ENCODE peak calls at places on chromosomes 2 and 18, in five cellular contexts. H, D, Z, E and O are unnamed samples.

GRCh38 chr2:166092889-166093288 is 34.9 kb downstream of the SCN1A start:
- DNase-seq in H (no peak), D (no peak), Z (no peak), E (no peak), O (no peak)

GRCh38 chr18:23816740-23817139 is 127.5 kb downstream of the LAMA3 start:
- DNase-seq in H (no peak), D (no peak), Z (no peak), E (no peak), O (no peak)

GRCh38 chr2:69509011-69509749 is 71.9 kb upstream of the NFU1 start:
- DNase-seq in H (no peak), D (no peak), Z (no peak), E (no peak), O (no peak)

GRCh38 chr18:23864620-23865019 is 149.9 kb upstream of the TTC39C start:
- DNase-seq in H (no peak), D (no peak), Z (no peak), E (no peak), O (no peak)

GRCh38 chr2:42921162-42921550 is 128.8 kb upstream of the HAAO start:
- DNase-seq in H (no peak), D (no peak), Z (no peak), E (no peak), O (no peak)

GRCh38 chr2:160096414-160096813 is 34.0 kb upstream of the PLA2R1 start:
- DNase-seq in H (no peak), D (no peak), Z (no peak), E (no peak), O (no peak)

GRCh38 chr2:107588960-107589542 is 237.6 kb upstream of the RGPD4 start:
- DNase-seq in H (no peak), D (no peak), Z (no peak), E (no peak), O (no peak)

GRCh38 chr2:217629347-217629746 is 373.4 kb downstream of the TNS1 start:
- DNase-seq in H (no peak), D (no peak), Z (no peak), E (no peak), O (no peak)

GRCh38 chr18:79877163-79878091 is 74.0 kb downstream of the SLC66A2 start:
- DNase-seq in H (no peak), D (no peak), Z (peak), E (no peak), O (no peak)

GRCh38 chr18:74994502-74995403 is 214.2 kb downstream of the PTGR3 start:
- DNase-seq in H (no peak), D (no peak), Z (no peak), E (peak), O (no peak)

GRCh38 chr2:26330604-26331003 is 15.3 kb upstream of the SELENOI start:
- DNase-seq in H (no peak), D (no peak), Z (no peak), E (no peak), O (no peak)

GRCh38 chr2:19120941-19121750 is 237.3 kb downstream of the OSR1 start:
- DNase-seq in H (no peak), D (no peak), Z (peak), E (no peak), O (no peak)

GRCh38 chr2:157793053-157793612 is 83.0 kb downstream of the ACVR1 start:
- DNase-seq in H (no peak), D (no peak), Z (no peak), E (no peak), O (no peak)

GRCh38 chr2:121810959-121811853 is 55.8 kb downstream of the TSN start:
- DNase-seq in H (no peak), D (peak), Z (peak), E (no peak), O (peak)

GRCh38 chr2:120346034-120346666 is at the start of gene INHBB:
- DNase-seq in H (no peak), D (peak), Z (no peak), E (no peak), O (no peak)

GRCh38 chr2:42025151-42025582 is 22.7 kb upstream of the PKDCC start:
- DNase-seq in H (no peak), D (no peak), Z (peak), E (no peak), O (peak)

GRCh38 chr2:210965472-210965871 is 409.1 kb downstream of the CPS1 start:
- DNase-seq in H (no peak), D (no peak), Z (no peak), E (no peak), O (no peak)

GRCh38 chr2:175743020-175743419 is 259.0 kb downstream of the LNPK start:
- DNase-seq in H (no peak), D (no peak), Z (no peak), E (no peak), O (no peak)

GRCh38 chr2:3730646-3731045 is 27.3 kb downstream of the DCDC2C start:
- DNase-seq in H (no peak), D (peak), Z (no peak), E (no peak), O (no peak)

GRCh38 chr18:44680271-44681038 is at the start of gene SETBP1:
- DNase-seq in H (peak), D (peak), Z (peak), E (peak), O (peak)

GRCh38 chr18:44679056-44679911 is 1.4 kb upstream of the SETBP1 start:
- DNase-seq in H (peak), D (peak), Z (peak), E (peak), O (peak)

GRCh38 chr18:44678725-44679055 is 2.0 kb upstream of the SETBP1 start:
- DNase-seq in H (no peak), D (no peak), Z (no peak), E (no peak), O (no peak)

GRCh38 chr18:44681039-44681595 is 429 bp downstream of the SETBP1 start:
- DNase-seq in H (no peak), D (no peak), Z (no peak), E (no peak), O (no peak)

DNA sequence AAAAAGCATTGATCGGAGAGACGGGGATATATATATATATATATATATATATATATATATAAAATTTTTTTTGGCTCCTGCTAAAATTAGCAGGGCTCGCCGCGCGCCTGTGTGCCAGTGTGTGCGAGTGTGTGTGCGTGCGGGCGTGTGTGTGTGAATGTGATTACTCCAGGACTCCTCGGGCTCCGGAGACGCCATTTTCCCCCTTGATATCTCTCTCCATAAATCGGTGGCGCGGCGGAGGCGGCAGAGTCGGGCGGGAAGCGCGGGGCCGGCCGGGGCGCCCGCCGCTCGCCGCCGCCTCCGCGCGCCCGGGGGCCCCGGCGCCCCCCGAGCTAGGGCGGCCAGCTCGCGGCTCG is 797 bp upstream of the SETBP1 start:
- DNase-seq in H (peak), D (peak), Z (peak), E (peak), O (peak)
- H3K4me3 ChIP-seq in H (peak), D (peak), Z (no peak), E (peak), O (peak)

GRCh38 chr18:9334351-9335254 is at the start of gene TWSG1:
- DNase-seq in H (peak), D (peak), Z (peak), E (peak), O (peak)
- TF ChIP-seq POLR2A in H (peak), D (peak), Z (peak), E (peak), O (peak)

GRCh38 chr2:31413876-31414550 is 529 bp downstream of the XDH start:
- DNase-seq in H (no peak), D (peak), Z (no peak), E (no peak), O (no peak)

GRCh38 chr2:31415421-31415820 is 879 bp upstream of the XDH start:
- DNase-seq in H (no peak), D (no peak), Z (no peak), E (no peak), O (no peak)

GRCh38 chr2:31413025-31413424 is 1.5 kb downstream of the XDH start:
- DNase-seq in H (no peak), D (peak), Z (no peak), E (no peak), O (no peak)

GRCh38 chr2:31411771-31412170 is 2.8 kb downstream of the XDH start:
- DNase-seq in H (no peak), D (peak), Z (no peak), E (no peak), O (no peak)

DNA sequence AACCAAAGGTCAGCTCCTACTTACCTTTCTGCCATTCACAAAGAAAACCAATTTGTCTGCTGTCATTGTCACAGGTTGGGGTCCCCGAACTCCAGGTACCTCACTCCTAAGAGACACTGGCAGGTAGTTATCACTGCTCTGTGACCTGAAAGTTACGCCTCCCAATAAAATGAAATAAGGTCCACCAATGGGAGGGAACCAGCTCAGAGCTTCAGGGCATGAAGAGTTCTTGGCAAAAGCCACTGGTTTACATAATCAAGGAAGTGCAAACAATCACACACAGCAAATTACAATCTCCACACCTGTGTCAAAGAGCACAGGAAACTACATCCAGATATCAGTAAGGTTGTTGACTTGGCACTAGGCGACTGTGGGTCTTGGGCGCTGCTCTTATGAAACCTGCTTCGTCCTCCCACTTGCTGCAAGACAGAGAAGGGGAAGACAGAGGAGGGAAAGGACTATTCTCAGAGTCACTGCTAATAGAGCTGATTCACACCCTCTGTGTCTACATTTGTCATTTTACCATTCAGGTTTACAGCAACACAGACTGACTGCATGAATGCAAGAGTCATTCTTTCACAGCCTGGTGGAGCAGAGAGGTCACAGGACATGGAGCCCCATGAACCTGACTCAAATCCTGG is at the start of gene XDH:
- DNase-seq in H (no peak), D (peak), Z (no peak), E (peak), O (no peak)
- H3K4me3 ChIP-seq in H (peak), D (peak), Z (no peak), E (peak), O (no peak)

DNA sequence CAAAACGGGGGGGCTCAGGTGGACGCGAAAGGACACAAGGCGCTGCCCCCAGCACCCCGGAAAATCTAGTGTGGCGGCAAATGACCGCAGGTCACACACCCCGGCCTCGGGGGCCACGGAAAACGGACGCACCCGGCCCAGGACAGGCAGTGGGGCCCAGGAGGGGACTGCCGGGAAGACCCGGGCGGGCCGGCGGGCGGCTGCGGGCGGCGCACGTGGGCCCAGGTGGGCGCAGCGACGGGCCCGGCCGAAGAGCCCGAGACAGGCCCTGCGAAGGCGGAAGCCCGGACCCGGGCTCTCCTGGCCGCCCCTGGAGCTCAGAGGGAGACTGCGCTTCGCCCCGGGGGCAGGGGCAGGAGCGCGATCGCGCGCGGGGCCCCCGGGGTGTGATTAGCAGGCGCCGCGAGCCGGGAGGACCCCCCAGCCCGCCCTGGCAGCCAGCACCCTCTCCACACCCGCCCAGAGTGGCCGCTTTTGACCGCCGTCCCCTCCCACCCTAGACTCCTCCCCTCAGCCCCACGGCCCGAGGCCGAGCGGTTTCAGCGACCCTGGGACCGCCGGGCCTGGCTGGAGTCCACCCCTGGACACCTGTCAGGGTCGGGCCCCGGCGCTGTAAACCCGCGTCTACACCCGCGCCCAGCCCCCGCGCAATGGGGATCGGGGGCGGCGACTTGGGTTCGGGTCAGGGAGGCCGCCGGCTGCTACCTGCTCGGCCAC is 773 bp downstream of the MBP start:
- DNase-seq in H (peak), D (peak), Z (peak), E (peak), O (peak)
- TF ChIP-seq POLR2A in H (peak), D (peak), Z (no peak), E (peak), O (peak)

GRCh38 chr18:63031439-63031838 is 288.1 kb downstream of the BCL2 start:
- DNase-seq in H (no peak), D (no peak), Z (no peak), E (no peak), O (no peak)
- H3K4me3 ChIP-seq in H (no peak), D (no peak), Z (no peak), E (no peak), O (no peak)

GRCh38 chr2:231454361-231454791 is 9.9 kb downstream of the NCL start:
- DNase-seq in H (no peak), D (no peak), Z (peak), E (no peak), O (no peak)

GRCh38 chr2:231450548-231450989 is 13.7 kb downstream of the NCL start:
- DNase-seq in H (no peak), D (no peak), Z (no peak), E (no peak), O (no peak)

GRCh38 chr2:231455890-231456289 is 8.4 kb downstream of the NCL start:
- DNase-seq in H (no peak), D (no peak), Z (peak), E (no peak), O (no peak)

GRCh38 chr2:231455222-231455621 is 9.1 kb downstream of the NCL start:
- DNase-seq in H (no peak), D (no peak), Z (peak), E (no peak), O (no peak)

DNA sequence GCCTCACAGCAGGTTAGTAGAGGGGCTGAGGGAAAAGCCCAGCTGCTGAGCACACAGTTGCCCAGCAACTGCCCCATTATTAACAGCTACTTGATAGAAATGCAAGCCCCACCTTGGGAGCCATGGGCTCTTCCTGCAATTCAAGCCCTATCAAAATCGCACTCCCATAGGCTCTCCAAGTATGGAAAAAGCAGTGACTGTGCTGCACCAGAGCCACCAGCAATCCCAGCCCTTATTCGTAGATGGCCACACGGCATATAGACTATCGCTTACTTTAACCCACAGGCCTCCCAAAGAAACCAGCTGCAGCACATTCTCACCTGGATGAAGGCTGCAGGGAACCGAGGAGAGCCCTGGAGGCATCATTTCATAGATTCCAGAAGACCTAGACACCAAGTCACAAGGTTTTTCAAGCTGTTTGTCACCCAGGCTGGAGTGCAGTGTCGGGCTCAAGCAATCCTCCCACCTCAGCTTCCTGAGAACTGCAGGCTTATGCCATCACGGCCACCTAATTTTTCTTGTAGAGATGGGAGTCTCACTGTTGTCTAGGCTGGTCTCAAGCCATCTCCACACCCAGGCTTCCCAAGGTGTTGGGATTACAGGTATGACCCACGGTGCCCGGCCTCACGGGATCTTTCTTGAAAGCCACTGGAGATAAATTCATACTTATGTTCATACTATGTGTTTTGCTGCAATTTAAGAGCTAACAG is 11.3 kb downstream of the NCL start:
- DNase-seq in H (peak), D (peak), Z (peak), E (no peak), O (no peak)
- TF ChIP-seq POLR2A in H (no peak), D (no peak), Z (no peak), E (no peak), O (no peak)

DNA sequence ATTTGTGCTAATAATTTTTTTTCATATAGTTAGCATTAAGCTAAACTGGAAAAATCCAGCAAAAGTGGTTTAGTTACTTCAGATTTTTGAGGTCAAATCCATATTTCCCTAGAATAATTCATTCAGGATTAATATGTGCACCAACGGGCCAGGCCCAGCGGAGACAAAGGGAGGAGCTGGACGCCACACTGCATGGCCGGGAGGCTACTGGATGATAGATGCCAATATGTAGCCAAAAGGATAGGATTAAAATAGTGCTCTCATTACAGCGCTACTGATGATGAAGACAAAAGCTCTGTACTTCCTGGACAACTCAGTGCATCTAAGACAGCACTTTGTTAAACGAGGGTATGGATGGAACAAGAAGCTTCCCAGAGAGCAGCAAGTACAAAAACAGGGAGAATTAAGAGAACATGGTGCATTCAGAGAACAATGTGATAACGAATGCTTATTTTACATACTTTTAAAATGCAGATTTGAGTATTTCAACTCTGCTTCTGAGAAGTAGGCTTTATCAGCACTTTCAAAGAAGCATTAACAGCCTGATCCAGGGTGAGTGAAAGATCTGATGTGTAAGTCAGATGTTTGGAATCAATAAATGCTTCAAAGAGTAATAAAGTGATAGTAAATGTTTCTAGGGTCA is 39.8 kb downstream of the PPP4R1 start:
- DNase-seq in H (no peak), D (no peak), Z (no peak), E (no peak), O (no peak)
- H3K4me3 ChIP-seq in H (no peak), D (no peak), Z (no peak), E (no peak), O (no peak)

DNA sequence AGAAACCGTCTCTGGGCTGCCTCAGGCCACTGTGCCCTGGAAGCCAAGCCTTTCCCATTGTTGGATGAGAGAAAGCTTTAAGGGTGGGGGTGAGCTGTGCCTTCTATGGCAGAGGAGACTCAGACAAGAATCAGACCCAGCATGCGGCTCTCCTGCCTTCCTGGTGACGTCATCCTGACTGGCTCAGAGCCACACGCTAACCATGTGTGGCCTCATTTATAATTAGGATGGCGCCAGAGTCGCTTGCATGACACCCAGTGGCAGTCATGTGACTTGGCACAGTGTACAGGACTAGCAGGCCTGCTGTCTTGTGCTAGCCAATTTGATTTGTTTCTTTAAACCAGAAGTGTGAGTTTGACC is 99.2 kb downstream of the SH3BP4 start:
- DNase-seq in H (peak), D (peak), Z (peak), E (peak), O (peak)
- TF ChIP-seq POLR2A in H (no peak), D (no peak), Z (no peak), E (peak), O (no peak)

GRCh38 chr2:128233790-128234395 is 84.8 kb downstream of the HS6ST1 start:
- DNase-seq in H (no peak), D (no peak), Z (no peak), E (no peak), O (no peak)
- H3K4me3 ChIP-seq in H (peak), D (no peak), Z (no peak), E (no peak), O (no peak)

DNA sequence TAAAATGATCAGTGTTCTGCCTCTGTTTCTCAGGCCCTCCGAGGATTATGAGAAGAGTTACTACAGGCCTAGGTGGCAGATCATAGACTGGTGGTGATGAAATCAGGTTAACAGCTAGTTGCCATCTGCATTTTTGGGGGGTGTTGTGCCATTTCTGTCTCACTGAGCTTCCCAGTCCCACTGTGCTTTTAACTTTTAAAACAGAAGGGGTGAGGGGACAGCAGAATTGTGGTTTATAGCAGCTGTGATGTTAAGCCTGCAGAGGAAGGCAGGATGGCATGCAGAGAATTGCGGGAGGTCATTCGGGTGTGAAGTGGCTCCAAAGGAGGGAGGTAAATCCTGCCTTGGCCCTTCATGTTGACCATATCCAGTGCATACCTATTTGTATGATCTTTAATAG is 5.0 kb downstream of the CAB39 start:
- DNase-seq in H (no peak), D (no peak), Z (no peak), E (no peak), O (no peak)
- TF ChIP-seq POLR2A in H (no peak), D (no peak), Z (no peak), E (no peak), O (no peak)